ENCODE peak calls at places on chromosome 17, in nine cellular contexts. L is body of pancreas; X is AG09309; R is CD4-positive, alpha-beta memory T cell; J is lower leg skin; Q is adrenal gland; N is fibroblast of mammary gland; P is HFF-Myc; I is DND-41. U is an unnamed sample.
A peak's percentile ranks its signal among the peaks of the same experiment; 100 is the strongest.

GRCh38 chr17:34146440-34147043 is 108.5 kb upstream of the CCL2 start:
- DNase-seq in X (no peak), Q (peak; percentile 28), I (peak; percentile 59), L (peak; percentile 74), J (peak; percentile 45), R (peak; percentile 32), P (no peak), N (peak; percentile 2), U (peak; percentile 37)

GRCh38 chr17:40063915-40064531 is 1.3 kb downstream of the THRA start:
- DNase-seq in I (no peak), Q (peak; percentile 76), L (no peak), J (no peak), P (no peak), R (no peak), N (no peak), X (no peak), U (no peak)

GRCh38 chr17:8894673-8895578 is 27.5 kb upstream of the PIK3R6 start:
- DNase-seq in L (peak; percentile 70), N (peak; percentile 77), I (peak; percentile 72), X (peak; percentile 14), J (peak; percentile 55), R (peak; percentile 46), Q (peak; percentile 68), P (peak; percentile 36), U (peak; percentile 50)

GRCh38 chr17:7262192-7263070 is at the start of gene CLDN7:
- DNase-seq in X (no peak), L (peak; percentile 97), P (no peak), Q (no peak), N (no peak), J (no peak), R (no peak), I (no peak), U (no peak)

GRCh38 chr17:51119415-51120356 is 982 bp downstream of the SPAG9 start:
- DNase-seq in L (peak; percentile 48), X (no peak), R (peak; percentile 43), I (peak; percentile 58), N (peak; percentile 54), J (peak; percentile 44), P (no peak), Q (peak; percentile 62), U (peak; percentile 48)

GRCh38 chr17:77248216-77249054 is 107.7 kb downstream of the SEC14L1 start:
- DNase-seq in J (no peak), L (no peak), Q (no peak), N (no peak), R (no peak), I (no peak), X (no peak), P (no peak), U (no peak)

GRCh38 chr17:2213291-2213960 is 90.2 kb downstream of the SMG6 start:
- DNase-seq in N (peak; percentile 63), R (no peak), P (no peak), I (no peak), Q (no peak), J (no peak), X (no peak), L (no peak), U (no peak)

GRCh38 chr17:77666881-77667395 is 291.6 kb upstream of the TNRC6C start:
- DNase-seq in X (no peak), I (peak; percentile 86), J (no peak), Q (no peak), P (no peak), N (no peak), R (peak; percentile 83), L (no peak), U (peak; percentile 91)

GRCh38 chr17:42512733-42513251 is 23.2 kb upstream of the NAGLU start:
- DNase-seq in J (no peak), I (no peak), N (no peak), X (no peak), L (no peak), P (no peak), Q (peak; percentile 29), R (no peak), U (no peak)

GRCh38 chr17:35074711-35075707 is 11.5 kb upstream of the RFFL start:
- DNase-seq in P (no peak), N (no peak), R (no peak), L (no peak), X (no peak), I (no peak), J (no peak), Q (no peak), U (no peak)

GRCh38 chr17:81040791-81041337 is 5.9 kb downstream of the BAIAP2 start:
- DNase-seq in J (no peak), I (peak; percentile 36), N (peak; percentile 33), L (no peak), X (no peak), Q (peak; percentile 55), P (no peak), R (no peak), U (peak; percentile 21)

GRCh38 chr17:66807182-66807581 is 27.7 kb upstream of the CACNG5 start:
- DNase-seq in P (no peak), I (no peak), X (no peak), J (no peak), L (peak; percentile 85), R (no peak), Q (peak; percentile 61), N (no peak), U (no peak)

GRCh38 chr17:50562266-50563094 is 2.0 kb downstream of the CACNA1G start:
- DNase-seq in I (peak; percentile 18), L (no peak), Q (no peak), X (no peak), P (no peak), R (no peak), N (no peak), J (no peak), U (no peak)

GRCh38 chr17:76544123-76544915 is 4.5 kb downstream of the PRCD start:
- DNase-seq in J (no peak), R (no peak), I (no peak), N (no peak), Q (peak; percentile 84), L (no peak), X (no peak), P (no peak), U (no peak)

DNA sequence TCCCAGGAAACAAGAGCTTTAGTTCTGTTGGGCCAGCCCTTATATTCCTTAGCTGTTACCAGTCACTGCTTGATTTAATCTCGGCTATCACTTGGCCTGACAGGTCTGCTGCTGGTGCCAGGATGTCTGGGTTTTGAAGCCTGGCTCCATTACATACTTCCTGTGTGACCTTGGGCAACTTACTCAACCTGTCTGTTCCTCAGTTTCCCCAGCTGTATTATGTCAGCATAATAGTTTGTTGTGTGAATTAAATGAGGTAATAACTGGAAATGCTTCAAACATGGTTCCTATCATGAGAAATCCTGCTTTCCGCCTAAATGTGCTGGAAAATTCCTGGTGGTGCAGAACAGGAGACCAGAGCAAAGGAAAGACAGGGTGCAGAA is 50.6 kb upstream of the STH start:
- DNase-seq in J (no peak), R (no peak), I (no peak), P (no peak), Q (no peak), L (no peak), X (no peak), N (no peak), U (no peak)
- H3K4me3 ChIP-seq in J (no peak overlapping the region), R (no peak overlapping the region), I (no peak overlapping the region), P (no peak overlapping the region), Q (no peak overlapping the region), L (no peak overlapping the region), X (no peak overlapping the region), N (no peak overlapping the region), U (peak overlapping the region; percentile 25)

DNA sequence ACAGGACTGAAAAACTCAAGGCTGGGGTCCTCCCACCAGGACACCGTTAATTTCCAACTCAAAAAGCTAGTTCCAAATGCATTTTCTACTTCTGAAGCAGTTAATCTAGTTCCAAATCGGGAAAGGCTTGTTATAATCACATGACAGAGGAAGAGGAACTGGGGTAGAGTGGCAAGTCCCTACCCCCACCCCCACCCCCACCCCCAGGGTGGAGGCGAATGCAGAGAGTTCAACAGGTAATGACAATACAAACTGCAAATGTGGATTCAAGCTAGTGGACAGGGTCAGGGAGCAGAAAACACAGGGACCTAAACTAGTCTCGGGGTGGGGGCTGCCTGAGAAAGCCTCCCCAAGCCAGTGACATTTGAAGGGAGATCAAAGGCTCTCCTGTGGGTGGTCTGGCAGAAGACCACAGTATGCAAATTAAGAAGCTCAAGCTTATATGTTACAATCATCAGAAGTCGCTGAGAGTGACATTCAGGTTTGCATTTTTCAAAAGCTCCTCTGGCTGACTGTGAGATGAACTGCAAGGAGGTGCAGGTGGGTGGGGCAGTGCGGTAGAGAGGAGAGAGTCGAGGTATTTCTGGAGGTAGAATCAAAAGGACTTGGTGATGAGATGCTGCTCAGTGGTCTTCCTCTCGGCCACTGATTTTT is 56.4 kb upstream of the SLC25A19 start:
- DNase-seq in J (no peak), Q (no peak), I (peak; percentile 62), P (no peak), R (peak; percentile 26), N (no peak), X (no peak), L (no peak), U (peak; percentile 92)
- H3K4me3 ChIP-seq in J (no peak overlapping the region), Q (no peak overlapping the region), I (no peak overlapping the region), P (no peak overlapping the region), R (no peak overlapping the region), N (no peak overlapping the region), X (no peak overlapping the region), L (no peak overlapping the region), U (peak overlapping the region; percentile 34)

DNA sequence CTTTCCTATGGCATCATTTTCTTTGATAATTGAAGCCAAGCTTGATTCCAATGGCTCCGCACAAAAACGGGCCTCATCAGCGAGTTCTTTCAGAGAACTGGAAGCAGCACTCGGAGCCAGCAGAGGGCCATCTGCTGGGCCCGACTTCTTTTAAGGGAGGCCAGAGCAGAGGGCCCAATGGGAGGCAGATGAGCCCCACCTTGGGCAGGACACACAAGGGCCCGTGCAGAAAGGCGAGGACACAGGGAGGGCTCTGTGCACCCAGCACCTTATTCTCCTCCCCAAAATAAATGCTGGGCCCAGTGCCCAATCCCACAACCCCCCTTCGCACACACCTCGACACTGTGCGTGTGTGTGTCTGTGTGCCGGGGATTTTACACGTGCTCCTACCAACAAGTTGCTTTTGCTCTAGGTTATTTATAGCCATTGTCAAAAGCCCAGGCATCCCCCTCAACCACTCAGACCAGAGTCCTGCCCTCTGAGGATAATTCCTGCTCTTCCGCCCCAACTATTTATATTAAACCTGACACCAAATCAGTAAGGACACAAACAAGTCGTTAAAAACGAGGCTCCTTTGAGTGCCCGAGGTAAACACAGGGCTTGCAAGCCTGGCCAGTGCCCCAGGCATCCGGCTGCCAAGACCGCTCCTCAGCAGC is 6.8 kb downstream of the AXIN2 start:
- DNase-seq in R (no peak), N (peak; percentile 38), L (no peak), P (no peak), J (no peak), Q (no peak), X (no peak), I (no peak), U (no peak)
- H3K4me3 ChIP-seq in R (no peak overlapping the region), N (no peak overlapping the region), L (no peak overlapping the region), P (peak overlapping the region; percentile 9), J (no peak overlapping the region), Q (no peak overlapping the region), X (no peak overlapping the region), I (no peak overlapping the region), U (no peak overlapping the region)

DNA sequence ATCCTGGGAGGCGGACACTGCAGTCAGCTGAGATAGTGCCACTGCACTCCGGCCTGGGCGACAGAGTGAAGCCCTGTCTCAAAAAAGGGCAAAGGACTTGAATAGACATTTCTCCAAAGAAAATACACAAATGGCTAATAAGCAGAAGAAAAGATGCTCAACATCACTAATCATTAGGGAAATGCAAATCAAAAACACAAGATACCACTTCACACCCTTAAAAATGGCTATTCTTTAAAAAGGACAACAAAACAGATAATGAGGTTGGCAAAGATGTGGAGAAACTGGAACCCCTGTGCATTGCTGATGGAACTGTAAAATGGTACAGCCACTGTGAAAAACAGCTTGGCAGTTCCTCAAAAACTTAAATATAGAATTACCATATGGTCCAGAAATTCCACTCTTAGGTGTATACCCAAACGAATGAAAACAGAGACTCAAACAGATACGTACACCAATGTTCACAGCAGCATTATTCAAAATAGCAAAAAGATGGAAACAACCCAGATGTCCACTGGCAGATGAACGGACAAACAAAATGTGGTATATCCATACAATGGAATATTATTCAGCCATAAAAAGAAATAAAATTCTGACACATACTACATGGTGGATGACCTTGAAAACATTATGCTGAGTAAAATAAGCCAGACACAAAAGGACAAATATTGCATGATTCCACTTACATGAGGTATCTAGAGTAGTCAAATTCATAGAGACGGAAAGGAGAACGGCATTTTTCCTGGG is 35.5 kb downstream of the BRIP1 start:
- DNase-seq in I (no peak), Q (no peak), J (no peak), N (no peak), X (no peak), L (no peak), P (no peak), R (no peak), U (no peak)
- H3K4me3 ChIP-seq in I (no peak overlapping the region), Q (no peak overlapping the region), J (no peak overlapping the region), N (no peak overlapping the region), X (no peak overlapping the region), L (no peak overlapping the region), P (no peak overlapping the region), R (no peak overlapping the region), U (no peak overlapping the region)